ENCODE peak calls at places on chromosomes 2 and 18, in ten cellular contexts. W is GM23338; Z is IMR-90; P is AG04450; Q is foreskin fibroblast; X is WTC11; S is CD4-positive, alpha-beta T cell; U is heart left ventricle; B is neural crest cell; E is astrocyte. H is an unnamed sample.
A peak's percentile ranks its signal among the peaks of the same experiment; 100 is the strongest.

GRCh38 chr18:40911582-40912254 is 1043.3 kb upstream of the PIK3C3 start:
- DNase-seq in W (no peak), Z (peak; percentile 83), P (peak; percentile 33), Q (peak; percentile 28), X (no peak), S (no peak), U (no peak), B (no peak), E (peak; percentile 14), H (no peak)

GRCh38 chr18:34729264-34729663 is 19.2 kb downstream of the DTNA start:
- DNase-seq in W (peak; percentile 88), Z (no peak), P (no peak), Q (no peak), X (peak; percentile 45), S (no peak), U (no peak), B (no peak), E (no peak), H (peak; percentile 20)

GRCh38 chr2:79824086-79824786 is 311.4 kb downstream of the CTNNA2 start:
- DNase-seq in W (no peak), Z (no peak), P (no peak), Q (no peak), X (no peak), S (no peak), U (no peak), B (no peak), E (peak; percentile 76), H (no peak)

GRCh38 chr2:46306320-46306719 is 9.1 kb downstream of the EPAS1 start:
- DNase-seq in W (no peak), Z (peak; percentile 37), P (no peak), Q (no peak), X (no peak), S (no peak), U (no peak), B (no peak), E (peak; percentile 46), H (peak; percentile 72)

GRCh38 chr2:36512705-36513104 is 85.3 kb downstream of the FEZ2 start:
- DNase-seq in W (no peak), Z (no peak), P (no peak), Q (no peak), X (no peak), S (no peak), U (no peak), B (no peak), E (no peak), H (no peak)

GRCh38 chr2:163266772-163267171 is 428.2 kb upstream of the KCNH7 start:
- DNase-seq in W (no peak), Z (peak; percentile 81), P (peak; percentile 24), Q (peak; percentile 29), X (no peak), S (no peak), U (no peak), B (no peak), E (peak; percentile 98), H (peak; percentile 77)

GRCh38 chr2:60163691-60164090 is 389.8 kb downstream of the BCL11A start:
- DNase-seq in W (no peak), Z (no peak), P (no peak), Q (no peak), X (no peak), S (no peak), U (no peak), B (no peak), E (no peak), H (no peak)

GRCh38 chr2:241507430-241508239 is 749 bp downstream of the STK25 start:
- DNase-seq in W (peak; percentile 70), Z (peak; percentile 33), P (no peak), Q (peak; percentile 31), X (peak; percentile 60), S (no peak), U (peak; percentile 76), B (peak; percentile 49), E (no peak), H (peak; percentile 28)

GRCh38 chr2:39179974-39180960 is 59.4 kb upstream of the SOS1 start:
- DNase-seq in W (no peak), Z (no peak), P (no peak), Q (no peak), X (no peak), S (no peak), U (no peak), B (no peak), E (no peak), H (no peak)

GRCh38 chr18:22108674-22109073 is 60.7 kb upstream of the GATA6 start:
- DNase-seq in W (peak; percentile 49), Z (no peak), P (no peak), Q (no peak), X (peak; percentile 21), S (no peak), U (no peak), B (no peak), E (no peak), H (no peak)
- TF ChIP-seq CTCF in W (peak; percentile 54), Z (no peak), P (no peak), Q (no peak), X (no peak), S (no peak), U (peak; percentile 12), B (no peak), E (no peak), H (peak; percentile 31)

GRCh38 chr2:103166406-103167324 is 404.8 kb downstream of the TMEM182 start:
- DNase-seq in W (no peak), Z (no peak), P (no peak), Q (no peak), X (no peak), S (no peak), U (no peak), B (no peak), E (no peak), H (no peak)

GRCh38 chr2:103167599-103167998 is 405.8 kb downstream of the TMEM182 start:
- DNase-seq in W (no peak), Z (no peak), P (no peak), Q (no peak), X (no peak), S (no peak), U (no peak), B (no peak), E (no peak), H (no peak)

GRCh38 chr2:103165836-103166235 is 404.0 kb downstream of the TMEM182 start:
- DNase-seq in W (no peak), Z (no peak), P (no peak), Q (no peak), X (no peak), S (no peak), U (no peak), B (no peak), E (no peak), H (no peak)

GRCh38 chr2:103159018-103159417 is 397.2 kb downstream of the TMEM182 start:
- DNase-seq in W (no peak), Z (no peak), P (no peak), Q (no peak), X (no peak), S (no peak), U (no peak), B (no peak), E (no peak), H (no peak)

GRCh38 chr2:103161456-103162289 is 399.8 kb downstream of the TMEM182 start:
- DNase-seq in W (peak; percentile 84), Z (peak; percentile 30), P (no peak), Q (no peak), X (no peak), S (no peak), U (no peak), B (peak; percentile 40), E (peak; percentile 39), H (peak; percentile 37)
- TF ChIP-seq CTCF in W (peak; percentile 88), Z (peak; percentile 77), P (peak; percentile 46), Q (peak; percentile 54), X (peak; percentile 62), S (peak; percentile 19), U (peak; percentile 69), B (peak; percentile 87), E (peak; percentile 94), H (peak; percentile 84)

GRCh38 chr2:147639891-147640290 is 204.9 kb upstream of the ACVR2A start:
- DNase-seq in W (no peak), Z (no peak), P (no peak), Q (no peak), X (no peak), S (no peak), U (no peak), B (no peak), E (no peak), H (no peak)

GRCh38 chr2:147632193-147632592 is 212.6 kb upstream of the ACVR2A start:
- DNase-seq in W (no peak), Z (no peak), P (no peak), Q (no peak), X (no peak), S (no peak), U (no peak), B (no peak), E (peak; percentile 18), H (no peak)

GRCh38 chr2:147634801-147635200 is 210.0 kb upstream of the ACVR2A start:
- DNase-seq in W (no peak), Z (no peak), P (no peak), Q (no peak), X (no peak), S (no peak), U (no peak), B (no peak), E (no peak), H (no peak)

GRCh38 chr2:147636888-147637270 is 207.9 kb upstream of the ACVR2A start:
- DNase-seq in W (no peak), Z (no peak), P (no peak), Q (no peak), X (no peak), S (no peak), U (no peak), B (no peak), E (no peak), H (no peak)

DNA sequence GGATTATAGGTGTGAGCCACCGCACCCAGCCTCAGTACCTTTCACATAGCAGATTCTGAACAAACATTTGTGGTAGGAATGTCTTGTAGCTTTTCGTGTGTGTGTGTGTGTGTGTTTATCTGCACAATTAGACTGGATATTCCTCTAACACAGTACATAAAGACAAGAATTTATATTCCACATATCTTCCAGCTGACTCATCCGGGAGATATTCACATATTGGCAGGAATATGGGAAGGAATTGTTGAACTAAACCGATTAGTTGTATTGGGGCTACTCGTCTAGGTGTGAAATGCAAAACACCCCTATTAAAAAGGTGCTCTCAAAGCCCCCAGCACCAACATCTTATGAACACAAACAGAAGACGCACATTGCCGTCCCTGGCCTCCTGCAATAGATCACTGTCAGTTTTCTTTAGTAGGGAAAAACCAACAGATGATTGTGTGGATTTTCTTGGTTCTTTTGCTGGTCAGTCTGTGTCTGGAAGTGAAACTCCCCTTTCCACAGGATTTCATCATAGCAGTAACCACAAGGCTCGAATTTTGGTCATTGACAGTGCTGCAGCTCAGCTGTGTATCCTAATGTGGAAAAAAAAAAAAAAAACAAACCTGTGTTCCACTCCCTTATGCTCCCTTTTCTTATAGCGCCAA is 208.5 kb upstream of the ACVR2A start:
- DNase-seq in W (no peak), Z (peak; percentile 69), P (no peak), Q (peak; percentile 3), X (no peak), S (no peak), U (no peak), B (no peak), E (peak; percentile 93), H (no peak)
- TF ChIP-seq CTCF in W (no peak), Z (no peak), P (no peak), Q (no peak), X (no peak), S (no peak), U (no peak), B (no peak), E (no peak), H (no peak)

DNA sequence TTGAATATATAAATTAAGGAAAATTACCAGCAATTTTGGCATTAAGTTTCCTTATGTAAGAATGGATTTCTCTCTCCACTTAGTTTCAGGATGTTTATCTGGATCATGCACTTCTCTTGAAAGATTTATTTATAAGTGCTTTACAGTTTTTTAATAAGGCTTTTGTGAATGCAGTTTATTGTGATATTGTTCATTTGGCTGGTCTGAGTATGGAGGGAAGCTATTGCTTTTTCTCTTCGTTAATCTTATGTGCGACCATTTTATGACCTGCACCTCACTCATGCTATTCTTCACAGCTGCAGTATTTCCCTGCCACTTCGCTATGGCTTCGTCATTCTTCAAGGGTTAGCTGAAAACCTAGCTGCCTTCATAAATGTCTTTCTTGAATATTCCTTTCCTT is 233.3 kb downstream of the SOCS6 start:
- DNase-seq in W (no peak), Z (no peak), P (no peak), Q (no peak), X (no peak), S (no peak), U (no peak), B (no peak), E (no peak), H (no peak)
- TF ChIP-seq CTCF in W (no peak), Z (no peak), P (no peak), Q (no peak), X (no peak), S (no peak), U (no peak), B (no peak), E (no peak), H (no peak)

H was measured in HFFc6.